ENCODE peak calls at places on chromosomes 12 and 14, in six cellular contexts. B, U, T, V, R and D are unnamed samples.

GRCh38 chr14:73240816-73241480 is 3.6 kb downstream of the PAPLN start:
- DNase-seq in B (no peak), U (no peak), T (peak), V (no peak), R (peak), D (no peak)

GRCh38 chr12:102407776-102408486 is 72.4 kb downstream of the IGF1 start:
- DNase-seq in B (no peak), U (peak), T (no peak), V (no peak), R (no peak), D (no peak)

GRCh38 chr12:108643941-108644742 is 10.4 kb upstream of the SELPLG start:
- DNase-seq in B (no peak), U (peak), T (peak), V (no peak), R (no peak), D (no peak)

GRCh38 chr14:60650382-60650961 is 1.2 kb upstream of the SIX1 start:
- DNase-seq in B (no peak), U (no peak), T (no peak), V (no peak), R (peak), D (no peak)

GRCh38 chr14:33539918-33540357 is 410.9 kb downstream of the EGLN3 start:
- DNase-seq in B (no peak), U (no peak), T (no peak), V (no peak), R (no peak), D (no peak)

GRCh38 chr14:61671086-61671485 is 24.2 kb upstream of the HIF1A start:
- DNase-seq in B (peak), U (no peak), T (no peak), V (no peak), R (no peak), D (no peak)

GRCh38 chr12:8145754-8146415 is 10.9 kb upstream of the ZNF705A start:
- DNase-seq in B (no peak), U (peak), T (peak), V (no peak), R (peak), D (no peak)

GRCh38 chr14:41072776-41073175 is 533.9 kb upstream of the LRFN5 start:
- DNase-seq in B (no peak), U (no peak), T (no peak), V (no peak), R (no peak), D (no peak)

GRCh38 chr14:84927096-84927910 is 602.6 kb upstream of the FLRT2 start:
- DNase-seq in B (no peak), U (no peak), T (no peak), V (no peak), R (no peak), D (no peak)

GRCh38 chr12:28543021-28543890 is 353.0 kb downstream of the CCDC91 start:
- DNase-seq in B (no peak), U (no peak), T (no peak), V (no peak), R (no peak), D (no peak)

GRCh38 chr12:117363953-117364486 is 2.6 kb upstream of the NOS1 start:
- DNase-seq in B (no peak), U (no peak), T (no peak), V (no peak), R (no peak), D (no peak)

GRCh38 chr12:43210437-43211197 is 341.4 kb downstream of the ADAMTS20 start:
- DNase-seq in B (no peak), U (no peak), T (no peak), V (no peak), R (no peak), D (no peak)

GRCh38 chr12:115752913-115753726 is 524.4 kb downstream of the MED13L start:
- DNase-seq in B (no peak), U (no peak), T (peak), V (peak), R (peak), D (no peak)

GRCh38 chr14:45068396-45068795 is 15.5 kb upstream of the PRPF39 start:
- DNase-seq in B (no peak), U (no peak), T (no peak), V (no peak), R (no peak), D (no peak)

GRCh38 chr12:107320031-107320928 is 226.9 kb upstream of the CRY1 start:
- DNase-seq in B (peak), U (peak), T (no peak), V (no peak), R (peak), D (no peak)

GRCh38 chr12:80936642-80937390 is 918 bp downstream of the LIN7A start:
- DNase-seq in B (no peak), U (peak), T (peak), V (peak), R (peak), D (peak)

GRCh38 chr12:50581226-50582184 is 76.7 kb downstream of the DIP2B start:
- DNase-seq in B (no peak), U (no peak), T (no peak), V (no peak), R (no peak), D (no peak)

GRCh38 chr14:81684696-81685095 is 151.0 kb upstream of the SEL1L start:
- DNase-seq in B (no peak), U (no peak), T (no peak), V (no peak), R (no peak), D (no peak)

GRCh38 chr12:49925433-49926194 is 21.9 kb upstream of the FAIM2 start:
- DNase-seq in B (no peak), U (no peak), T (no peak), V (no peak), R (no peak), D (no peak)

GRCh38 chr14:87175175-87175574 is 817.8 kb downstream of the GALC start:
- DNase-seq in B (no peak), U (no peak), T (no peak), V (no peak), R (no peak), D (no peak)

GRCh38 chr14:68576031-68576430 is 216.8 kb downstream of the ZFP36L1 start:
- DNase-seq in B (no peak), U (no peak), T (no peak), V (no peak), R (no peak), D (no peak)

GRCh38 chr12:47397664-47398281 is 308.1 kb downstream of the RPAP3 start:
- DNase-seq in B (peak), U (no peak), T (no peak), V (no peak), R (no peak), D (no peak)

GRCh38 chr12:54956322-54956721 is 28.2 kb downstream of the TESPA1 start:
- DNase-seq in B (no peak), U (no peak), T (no peak), V (no peak), R (no peak), D (no peak)

GRCh38 chr12:50934981-50935807 is 17.1 kb upstream of the HIGD1C start:
- DNase-seq in B (no peak), U (no peak), T (no peak), V (no peak), R (no peak), D (no peak)

GRCh38 chr12:115378296-115378695 is 694.3 kb upstream of the TBX3 start:
- DNase-seq in B (no peak), U (no peak), T (no peak), V (no peak), R (no peak), D (no peak)

GRCh38 chr12:92466391-92467305 is 236.1 kb upstream of the PLEKHG7 start:
- DNase-seq in B (no peak), U (peak), T (peak), V (no peak), R (no peak), D (no peak)
- TF ChIP-seq CTCF in B (no peak), U (no peak), T (no peak), V (no peak), R (no peak), D (no peak)

DNA sequence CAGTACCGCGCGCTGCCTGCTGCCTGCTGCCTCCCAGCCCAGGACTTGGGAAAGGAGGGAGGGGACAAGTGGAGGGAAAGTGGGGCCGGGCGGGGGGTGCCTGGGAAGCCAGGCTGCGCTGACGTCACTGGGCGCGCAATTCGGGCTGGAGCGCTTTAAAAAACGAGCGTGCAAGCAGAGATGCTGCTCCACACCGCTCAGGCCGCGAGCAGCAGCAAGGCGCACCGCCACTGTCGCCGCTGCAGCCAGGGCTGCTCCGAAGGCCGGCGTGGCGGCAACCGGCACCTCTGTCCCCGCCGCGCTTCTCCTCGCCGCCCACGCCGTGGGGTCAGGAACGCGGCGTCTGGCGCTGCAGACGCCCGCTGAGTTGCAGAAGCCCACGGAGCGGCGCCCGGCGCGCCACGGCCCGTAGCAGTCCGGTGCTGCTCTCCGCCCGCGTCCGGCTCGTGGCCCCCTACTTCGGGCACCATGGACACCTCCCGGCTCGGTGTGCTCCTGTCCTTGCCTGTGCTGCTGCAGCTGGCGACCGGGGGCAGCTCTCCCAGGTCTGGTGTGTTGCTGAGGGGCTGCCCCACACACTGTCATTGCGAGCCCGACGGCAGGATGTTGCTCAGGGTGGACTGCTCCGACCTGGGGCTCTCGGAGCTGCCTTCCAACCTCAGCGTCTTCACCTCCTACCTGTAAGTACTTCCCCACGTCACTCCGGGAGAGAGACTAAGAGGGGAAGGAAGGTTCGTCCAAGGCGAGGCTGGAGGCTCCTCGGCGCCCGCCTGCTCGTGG is at the start of gene LGR5:
- DNase-seq in B (no peak), U (peak), T (no peak), V (peak), R (peak), D (peak)
- TF ChIP-seq CTCF in B (no peak), U (no peak), T (no peak), V (no peak), R (no peak), D (no peak)

GRCh38 chr14:96121660-96122395 is 82.7 kb downstream of the C14orf132 start:
- DNase-seq in B (no peak), U (no peak), T (no peak), V (no peak), R (no peak), D (no peak)
- TF ChIP-seq CTCF in B (no peak), U (no peak), T (no peak), V (no peak), R (no peak), D (no peak)

DNA sequence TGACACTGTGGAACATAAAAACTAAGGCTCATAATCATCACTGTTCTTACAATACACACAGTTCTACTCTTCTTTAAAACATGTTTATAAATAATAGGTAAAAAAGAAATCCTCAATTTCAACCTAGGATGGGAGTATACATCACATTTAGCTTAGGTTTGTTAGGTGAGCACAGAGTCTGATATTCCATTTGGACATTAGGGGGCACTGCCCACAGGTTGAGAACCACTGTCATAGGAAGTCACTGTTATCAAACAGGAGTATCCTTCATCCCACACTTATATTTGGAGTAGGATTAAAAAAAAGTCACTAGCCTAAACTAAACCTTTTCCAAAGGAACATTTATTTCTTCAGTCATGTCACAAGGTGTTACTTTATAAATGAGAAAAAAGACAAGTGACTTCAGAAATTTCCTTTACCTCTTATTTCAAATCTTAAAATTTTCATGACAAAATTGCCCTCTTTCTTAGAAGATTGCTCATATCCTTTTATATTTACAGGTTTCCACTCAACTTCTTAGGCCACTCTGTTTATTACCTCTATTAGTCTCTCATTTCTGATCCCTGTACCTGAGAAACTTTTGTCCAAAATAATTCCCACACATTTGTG is 240.6 kb downstream of the CPNE8 start:
- DNase-seq in B (no peak), U (no peak), T (no peak), V (no peak), R (peak), D (no peak)
- TF ChIP-seq CTCF in B (no peak), U (no peak), T (no peak), V (peak), R (peak), D (peak)

DNA sequence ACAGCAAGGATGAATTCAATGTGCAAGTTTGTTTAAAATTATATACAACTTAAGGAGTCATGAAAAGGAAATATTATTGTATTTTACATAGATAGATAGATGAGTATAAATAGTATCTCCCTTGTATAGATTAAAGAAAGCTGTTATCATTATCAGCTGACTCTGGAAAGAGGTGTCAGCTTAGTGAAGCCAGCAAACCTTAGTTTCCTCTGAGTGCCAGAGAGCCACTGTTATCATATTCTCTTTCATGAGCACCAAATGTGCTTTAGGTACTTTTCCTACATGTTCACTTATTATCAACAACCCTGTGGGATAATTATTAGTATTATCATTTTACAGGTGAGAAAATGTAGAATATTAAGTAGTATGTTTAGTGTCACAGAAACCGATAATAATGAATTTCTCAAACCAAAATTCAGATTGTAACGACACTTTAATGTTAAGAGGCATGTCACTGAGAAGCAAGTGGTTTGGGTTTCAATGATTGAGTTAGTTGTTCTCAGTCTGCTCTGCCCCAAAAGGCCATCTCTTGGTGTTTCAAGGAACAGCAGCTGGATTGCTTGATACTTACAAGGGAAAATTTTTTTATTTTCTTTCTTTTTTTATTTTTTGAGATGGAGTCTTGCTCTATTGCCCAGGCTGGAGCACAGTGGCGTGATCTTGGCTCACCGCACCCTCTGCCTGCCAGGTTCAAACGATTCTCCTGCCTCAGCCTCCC is 53.7 kb downstream of the PLEKHA5 start:
- DNase-seq in B (no peak), U (no peak), T (no peak), V (no peak), R (no peak), D (no peak)
- TF ChIP-seq CTCF in B (no peak), U (no peak), T (no peak), V (peak), R (no peak), D (peak)

DNA sequence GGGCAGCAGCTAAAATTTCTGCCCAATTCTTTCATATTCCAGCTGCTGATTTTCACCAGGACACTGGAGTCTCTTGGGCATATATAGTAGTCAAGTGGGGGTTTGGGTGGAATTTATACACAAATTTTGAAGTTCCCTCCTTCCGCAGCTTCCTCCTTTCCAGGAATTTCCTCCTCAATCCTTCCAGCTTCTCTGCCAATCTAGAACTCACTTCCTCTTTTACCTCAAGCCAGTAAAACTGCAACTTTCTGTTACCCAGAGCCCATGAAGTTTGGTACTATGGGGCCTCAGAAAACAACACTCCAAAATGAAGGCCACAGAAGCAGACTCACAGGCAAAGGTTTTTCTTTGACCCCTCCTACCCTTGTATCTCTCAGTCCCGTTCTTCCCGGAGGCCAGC is 51.7 kb upstream of the G2E3 start:
- DNase-seq in B (no peak), U (no peak), T (no peak), V (no peak), R (no peak), D (no peak)
- TF ChIP-seq CTCF in B (no peak), U (no peak), T (no peak), V (no peak), R (no peak), D (no peak)

DNA sequence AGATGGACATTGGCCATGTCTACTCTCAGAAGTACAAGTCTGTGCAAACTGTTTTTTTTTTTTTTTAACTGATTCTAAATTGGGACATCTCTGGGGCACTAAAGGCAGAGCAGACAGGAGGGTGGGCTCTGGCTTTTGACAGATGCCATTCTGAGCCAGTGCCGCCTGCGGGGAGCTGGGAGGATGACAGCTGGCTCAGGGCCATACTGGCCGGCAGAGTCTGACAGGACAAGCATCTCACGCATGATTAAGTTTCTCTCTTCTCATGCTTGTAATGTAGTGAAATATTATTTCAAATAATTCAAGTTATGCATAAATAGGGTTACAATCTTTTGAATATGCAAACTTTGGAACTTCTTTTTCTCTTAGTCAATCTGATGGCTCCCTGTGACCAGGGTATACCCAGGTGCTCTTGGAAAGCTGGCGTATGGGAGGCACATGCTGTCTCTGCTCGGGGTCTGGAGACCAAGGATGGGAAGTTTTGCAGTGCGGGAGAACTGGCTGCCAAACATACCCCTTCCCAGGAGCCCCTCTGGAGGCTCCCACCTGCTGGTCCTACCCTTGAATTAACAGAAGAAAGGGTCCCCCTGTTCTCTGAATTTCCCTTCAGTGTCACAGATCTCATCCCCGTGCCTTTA is 7.6 kb downstream of the CDCA4 start:
- DNase-seq in B (no peak), U (no peak), T (no peak), V (no peak), R (no peak), D (no peak)
- TF ChIP-seq CTCF in B (no peak), U (no peak), T (no peak), V (no peak), R (no peak), D (no peak)

DNA sequence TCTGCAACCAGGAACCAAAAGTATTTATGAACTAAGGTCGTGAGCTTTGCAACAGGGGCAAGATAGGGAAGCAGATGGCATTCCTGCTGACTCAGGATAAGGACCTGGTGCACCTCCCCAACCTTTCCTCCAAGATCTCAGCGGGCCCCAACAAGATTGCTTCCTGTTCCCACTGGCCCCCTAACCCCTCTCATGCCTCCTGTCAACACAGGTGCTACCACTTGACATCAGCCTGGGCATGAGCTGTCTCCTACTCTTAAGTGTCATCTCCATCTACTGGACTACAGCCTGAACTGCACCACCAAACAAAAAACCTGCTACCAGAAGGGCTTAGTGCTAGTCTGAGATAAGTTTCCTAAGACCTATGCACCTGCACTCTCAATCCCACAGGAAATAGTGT is 32.7 kb downstream of the MED6 start:
- DNase-seq in B (no peak), U (no peak), T (no peak), V (peak), R (peak), D (no peak)
- TF ChIP-seq CTCF in B (no peak), U (peak), T (no peak), V (peak), R (peak), D (peak)

DNA sequence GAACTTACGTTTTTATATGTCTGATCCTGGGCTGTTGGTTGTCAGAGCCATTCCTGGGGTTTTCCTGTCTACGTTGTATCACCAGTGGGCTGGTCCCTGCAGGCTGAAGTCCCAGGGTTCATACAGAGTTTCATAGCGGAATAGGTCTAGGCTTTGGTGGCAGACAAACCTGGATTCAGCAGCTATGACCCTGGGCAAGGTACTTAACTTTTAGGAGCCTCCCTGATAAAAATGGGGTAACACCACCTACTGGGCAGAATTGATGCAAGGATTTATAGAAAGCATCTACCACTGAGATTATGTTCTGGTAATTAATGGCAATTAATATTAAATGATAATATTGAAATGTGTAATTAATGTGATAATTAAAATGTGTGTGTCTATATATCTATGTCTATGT is 141.2 kb downstream of the SYNE2 start:
- DNase-seq in B (peak), U (no peak), T (no peak), V (no peak), R (no peak), D (no peak)
- TF ChIP-seq CTCF in B (no peak), U (peak), T (peak), V (peak), R (no peak), D (no peak)